ENCODE peak calls at places on chromosomes 13 and 19, in four cellular contexts. O is CD4-positive, alpha-beta T cell; P is WTC11; G is AG08395. A is an unnamed sample.

GRCh38 chr13:111249637-111250360 is 70.6 kb upstream of the TEX29 start:
- DNase-seq in O (no peak), P (no peak), G (no peak), A (no peak)

GRCh38 chr19:52138614-52139290 is 986 bp downstream of the ZNF616 start:
- DNase-seq in O (no peak), P (peak; percentile 62), G (peak; percentile 7), A (no peak)

GRCh38 chr13:99120751-99121150 is 79.9 kb upstream of the UBAC2 start:
- DNase-seq in O (no peak), P (no peak), G (no peak), A (no peak)

GRCh38 chr13:114032121-114032799 is 58.4 kb upstream of the C13orf46 start:
- DNase-seq in O (no peak), P (no peak), G (peak; percentile 63), A (peak; percentile 68)

GRCh38 chr19:2188708-2189385 is 25.1 kb downstream of the DOT1L start:
- DNase-seq in O (no peak), P (no peak), G (no peak), A (peak; percentile 58)

GRCh38 chr13:22487932-22488331 is 692.8 kb upstream of the SGCG start:
- DNase-seq in O (no peak), P (no peak), G (no peak), A (no peak)

GRCh38 chr19:6579450-6580178 is 11.3 kb downstream of the CD70 start:
- DNase-seq in O (no peak), P (no peak), G (no peak), A (no peak)

GRCh38 chr13:97226788-97227627 is 4.9 kb downstream of the MBNL2 start:
- DNase-seq in O (peak; percentile 15), P (no peak), G (no peak), A (peak; percentile 36)

GRCh38 chr19:47713046-47714021 is at the start of gene EHD2:
- DNase-seq in O (peak; percentile 28), P (peak; percentile 72), G (peak; percentile 91), A (peak; percentile 78)

GRCh38 chr19:593505-593904 is 3.8 kb downstream of the HCN2 start:
- DNase-seq in O (no peak), P (no peak), G (no peak), A (no peak)

GRCh38 chr19:15245370-15246197 is 13.3 kb upstream of the EPHX3 start:
- DNase-seq in O (no peak), P (no peak), G (no peak), A (no peak)

A was measured in foreskin fibroblast.